ENCODE peak calls at places on chromosomes 4 and X, in ten cellular contexts. W, Z, U, E, H, B, T, V, N and R are unnamed samples.

GRCh38 chr4:39716356-39716755 is 18.4 kb downstream of the UBE2K start:
- DNase-seq in W (no peak), Z (no peak), U (no peak), E (no peak), H (no peak), B (no peak), T (no peak), V (peak), N (no peak), R (no peak)

GRCh38 chr4:184283659-184284335 is 66.1 kb upstream of the ENPP6 start:
- DNase-seq in W (no peak), Z (no peak), U (no peak), E (no peak), H (peak), B (no peak), T (no peak), V (peak), N (peak), R (no peak)

GRCh38 chrX:109187473-109188168 is 294.3 kb downstream of the GUCY2F start:
- DNase-seq in W (no peak), Z (no peak), U (no peak), E (no peak), H (no peak), B (no peak), T (no peak), V (no peak), N (no peak), R (no peak)

GRCh38 chr4:77225022-77225421 is 68.0 kb downstream of the CCNG2 start:
- DNase-seq in W (no peak), Z (no peak), U (no peak), E (no peak), H (no peak), B (no peak), T (no peak), V (no peak), N (no peak), R (no peak)

GRCh38 chrX:56233682-56234081 is 1.5 kb downstream of the KLF8 start:
- DNase-seq in W (peak), Z (peak), U (no peak), E (no peak), H (no peak), B (no peak), T (peak), V (no peak), N (no peak), R (peak)

GRCh38 chrX:44974462-44974861 is 101.5 kb downstream of the KDM6A start:
- DNase-seq in W (no peak), Z (no peak), U (no peak), E (no peak), H (no peak), B (no peak), T (no peak), V (no peak), N (no peak), R (no peak)

GRCh38 chr4:83170952-83171399 is 56.4 kb upstream of the PLAC8 start:
- DNase-seq in W (no peak), Z (no peak), U (no peak), E (no peak), H (no peak), B (no peak), T (no peak), V (no peak), N (no peak), R (peak)

GRCh38 chr4:182749768-182750167 is 167.4 kb downstream of the DCTD start:
- DNase-seq in W (no peak), Z (no peak), U (no peak), E (no peak), H (no peak), B (no peak), T (no peak), V (no peak), N (no peak), R (no peak)

GRCh38 chr4:109989044-109989443 is 76.4 kb downstream of the EGF start:
- DNase-seq in W (no peak), Z (no peak), U (no peak), E (no peak), H (no peak), B (no peak), T (no peak), V (no peak), N (no peak), R (peak)

GRCh38 chr4:55312491-55313101 is 33.4 kb upstream of the SRD5A3 start:
- DNase-seq in W (peak), Z (no peak), U (no peak), E (no peak), H (no peak), B (peak), T (peak), V (peak), N (no peak), R (peak)

GRCh38 chr4:73978886-73979285 is 2.9 kb downstream of the PF4 start:
- DNase-seq in W (no peak), Z (no peak), U (peak), E (no peak), H (no peak), B (peak), T (no peak), V (no peak), N (no peak), R (no peak)

GRCh38 chr4:900073-900472 is 32.0 kb downstream of the GAK start:
- DNase-seq in W (no peak), Z (no peak), U (no peak), E (no peak), H (no peak), B (no peak), T (no peak), V (no peak), N (no peak), R (no peak)
- TF ChIP-seq CTCF in W (no peak), Z (no peak), U (no peak), E (no peak), H (no peak), B (no peak), T (no peak), V (no peak), N (no peak), R (no peak)

GRCh38 chr4:88797725-88798124 is 100.1 kb upstream of the NAP1L5 start:
- DNase-seq in W (no peak), Z (no peak), U (no peak), E (no peak), H (no peak), B (no peak), T (no peak), V (no peak), N (no peak), R (no peak)
- H3K4me3 ChIP-seq in W (no peak), Z (no peak), U (no peak), E (no peak), H (no peak), B (no peak), T (no peak), V (no peak), N (no peak), R (no peak)

GRCh38 chr4:173745765-173746164 is 215.7 kb upstream of the HAND2 start:
- DNase-seq in W (no peak), Z (no peak), U (no peak), E (no peak), H (no peak), B (no peak), T (no peak), V (no peak), N (no peak), R (no peak)

GRCh38 chr4:173752610-173753009 is 222.6 kb upstream of the HAND2 start:
- DNase-seq in W (no peak), Z (no peak), U (no peak), E (no peak), H (no peak), B (no peak), T (peak), V (no peak), N (peak), R (peak)

GRCh38 chr4:173746424-173746823 is 216.4 kb upstream of the HAND2 start:
- DNase-seq in W (no peak), Z (no peak), U (no peak), E (no peak), H (no peak), B (no peak), T (no peak), V (no peak), N (no peak), R (no peak)

GRCh38 chr4:173747537-173748257 is 217.7 kb upstream of the HAND2 start:
- DNase-seq in W (no peak), Z (no peak), U (no peak), E (no peak), H (no peak), B (no peak), T (no peak), V (no peak), N (no peak), R (no peak)

GRCh38 chr4:173748353-173748752 is 218.3 kb upstream of the HAND2 start:
- DNase-seq in W (no peak), Z (no peak), U (no peak), E (no peak), H (no peak), B (no peak), T (no peak), V (no peak), N (no peak), R (no peak)
- TF ChIP-seq CTCF in W (no peak), Z (no peak), U (no peak), E (no peak), H (no peak), B (peak), T (no peak), V (peak), N (no peak), R (no peak)

DNA sequence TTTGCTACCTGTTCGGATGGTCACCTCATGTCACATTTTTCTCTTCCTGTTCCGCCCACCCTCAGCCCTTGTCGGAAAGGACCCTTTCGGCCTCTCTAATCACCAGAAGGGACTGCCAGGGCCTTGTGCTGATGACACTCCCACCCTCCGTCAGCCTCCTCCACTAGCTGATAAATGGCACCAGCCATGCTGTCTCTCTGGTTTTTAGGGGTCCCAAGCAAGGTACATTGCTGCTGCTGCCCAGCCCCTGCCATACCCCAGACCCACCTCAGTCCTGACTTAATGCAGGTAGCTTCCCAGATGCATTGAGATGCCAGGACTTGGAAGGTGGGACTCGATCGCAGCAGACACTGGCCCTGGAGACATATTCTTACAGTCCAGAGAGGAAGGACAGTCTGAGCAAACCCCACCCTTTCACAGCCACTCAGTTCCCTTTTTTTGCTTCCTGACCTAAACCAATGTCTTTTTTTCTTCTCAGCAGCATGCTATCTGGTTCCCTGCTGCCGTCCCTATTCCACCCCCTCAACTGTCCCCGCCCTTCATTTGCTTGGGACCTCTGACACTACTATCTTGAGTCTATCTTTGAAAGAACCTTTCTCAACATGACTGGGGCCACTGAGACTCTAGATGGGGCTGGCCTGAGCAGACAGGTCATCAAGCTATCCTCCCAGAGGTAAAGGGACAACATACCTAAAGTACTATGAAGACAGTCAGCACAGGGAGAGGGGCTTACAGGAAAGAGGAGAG is at the start of gene BTK:
- DNase-seq in W (peak), Z (no peak), U (no peak), E (no peak), H (no peak), B (no peak), T (no peak), V (no peak), N (peak), R (no peak)
- H3K4me3 ChIP-seq in W (no peak), Z (no peak), U (no peak), E (no peak), H (no peak), B (no peak), T (no peak), V (no peak), N (peak), R (no peak)

GRCh38 chrX:67781132-67781531 is 237.3 kb downstream of the AR start:
- DNase-seq in W (no peak), Z (no peak), U (no peak), E (no peak), H (no peak), B (no peak), T (no peak), V (no peak), N (no peak), R (no peak)
- TF ChIP-seq CTCF in W (no peak), Z (no peak), U (peak), E (no peak), H (no peak), B (peak), T (peak), V (peak), N (no peak), R (no peak)

DNA sequence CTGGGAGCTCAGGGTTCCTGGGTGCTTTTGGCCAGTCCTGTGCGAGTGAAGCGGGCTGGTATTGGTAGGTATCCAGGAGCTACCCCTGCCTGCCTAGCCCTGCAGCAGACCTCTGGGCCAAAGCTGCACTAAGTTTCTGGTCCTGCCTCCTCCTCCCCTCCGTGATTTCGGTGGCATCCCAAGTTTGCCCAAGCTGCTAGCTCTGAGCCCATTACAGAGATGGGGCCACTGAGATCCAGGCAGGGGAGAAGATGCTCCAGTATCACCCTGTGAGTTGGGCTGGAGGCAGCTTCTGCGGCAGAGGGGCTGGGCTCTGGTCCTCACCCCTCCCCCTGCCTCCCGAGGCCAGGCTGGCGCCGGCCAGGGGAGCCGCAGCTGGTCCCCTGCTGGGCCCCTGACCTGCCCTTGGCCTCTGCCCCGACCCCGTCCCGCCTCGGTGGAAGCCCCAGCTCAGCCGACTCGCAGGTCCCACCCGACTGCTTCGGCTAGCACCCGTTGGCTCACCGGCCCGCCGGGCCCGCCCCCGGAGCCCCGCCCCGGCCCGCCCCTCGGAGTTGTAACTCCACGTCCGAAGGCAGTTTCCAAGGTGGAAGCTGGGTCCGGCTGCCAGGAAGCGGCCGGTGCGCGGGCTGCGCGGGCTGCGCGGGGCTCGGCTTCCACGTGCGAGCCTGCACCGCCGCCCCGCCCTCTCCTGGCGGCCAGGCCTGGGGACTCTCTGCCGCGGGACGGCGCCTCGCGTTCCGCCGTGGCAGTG is at the start of gene DUSP9:
- DNase-seq in W (no peak), Z (peak), U (no peak), E (no peak), H (no peak), B (no peak), T (peak), V (peak), N (peak), R (peak)
- H3K4me3 ChIP-seq in W (no peak), Z (no peak), U (no peak), E (no peak), H (no peak), B (no peak), T (peak), V (no peak), N (peak), R (peak)

GRCh38 chr4:8548731-8549351 is 31.4 kb upstream of the GPR78 start:
- DNase-seq in W (no peak), Z (no peak), U (no peak), E (no peak), H (no peak), B (no peak), T (no peak), V (no peak), N (no peak), R (no peak)

GRCh38 chr4:8545439-8545765 is 34.8 kb upstream of the GPR78 start:
- DNase-seq in W (no peak), Z (no peak), U (no peak), E (no peak), H (no peak), B (no peak), T (no peak), V (no peak), N (no peak), R (no peak)

GRCh38 chr4:8547912-8548730 is 32.1 kb upstream of the GPR78 start:
- DNase-seq in W (no peak), Z (no peak), U (no peak), E (no peak), H (no peak), B (no peak), T (no peak), V (no peak), N (no peak), R (peak)

GRCh38 chr4:8546766-8547107 is 33.5 kb upstream of the GPR78 start:
- DNase-seq in W (no peak), Z (no peak), U (no peak), E (no peak), H (no peak), B (no peak), T (no peak), V (no peak), N (no peak), R (no peak)

GRCh38 chr4:8547108-8547911 is 32.9 kb upstream of the GPR78 start:
- DNase-seq in W (no peak), Z (no peak), U (no peak), E (no peak), H (no peak), B (no peak), T (peak), V (no peak), N (peak), R (no peak)
- TF ChIP-seq CTCF in W (no peak), Z (no peak), U (peak), E (peak), H (no peak), B (peak), T (peak), V (peak), N (peak), R (peak)

GRCh38 chrX:130103605-130104004 is 6.7 kb downstream of the ELF4 start:
- DNase-seq in W (no peak), Z (no peak), U (no peak), E (no peak), H (no peak), B (no peak), T (peak), V (no peak), N (no peak), R (no peak)
- H3K4me3 ChIP-seq in W (no peak), Z (no peak), U (no peak), E (no peak), H (no peak), B (no peak), T (no peak), V (no peak), N (no peak), R (no peak)

GRCh38 chr4:22637306-22637705 is 55.4 kb upstream of the GBA3 start:
- DNase-seq in W (no peak), Z (no peak), U (no peak), E (no peak), H (no peak), B (no peak), T (no peak), V (peak), N (no peak), R (no peak)

GRCh38 chr4:22634541-22635181 is 58.1 kb upstream of the GBA3 start:
- DNase-seq in W (no peak), Z (no peak), U (no peak), E (no peak), H (no peak), B (no peak), T (no peak), V (peak), N (no peak), R (no peak)

GRCh38 chr4:22635692-22636091 is 57.0 kb upstream of the GBA3 start:
- DNase-seq in W (no peak), Z (no peak), U (no peak), E (no peak), H (no peak), B (no peak), T (peak), V (peak), N (no peak), R (no peak)
- TF ChIP-seq CTCF in W (no peak), Z (no peak), U (no peak), E (no peak), H (no peak), B (no peak), T (peak), V (no peak), N (no peak), R (no peak)